ENCODE peak calls at places on chromosomes 3 and 15, in four cellular contexts. One of them, this sample, is unnamed.

GRCh38 chr3:109731639-109732473 is 394.5 kb upstream of the DPPA4 start:
- DNase-seq in foreskin keratinocyte: peak; percentile 11
- DNase-seq in neural progenitor cell: peak; percentile 64
- DNase-seq in stimulated activated effector memory CD8-positive, alpha-beta T cell treated with anti-CD3 and anti-CD28 coated beads, Interleukin-12 subunit alpha, Interleukin-12 subunit beta, amount 100 ng/mL, for 72 hours: peak; percentile 27
- DNase-seq in this sample: peak; percentile 12

GRCh38 chr3:78717042-78717441 is 1050.8 kb downstream of the ROBO1 start:
- DNase-seq in neural progenitor cell: no peak
- DNase-seq in foreskin keratinocyte: no peak
- DNase-seq in stimulated activated effector memory CD8-positive, alpha-beta T cell treated with anti-CD3 and anti-CD28 coated beads, Interleukin-12 subunit alpha, Interleukin-12 subunit beta, amount 100 ng/mL, for 72 hours: no peak
- DNase-seq in this sample: no peak

GRCh38 chr3:61564405-61565059 is 3.2 kb downstream of the PTPRG start:
- DNase-seq in foreskin keratinocyte: peak; percentile 15
- DNase-seq in stimulated activated effector memory CD8-positive, alpha-beta T cell treated with anti-CD3 and anti-CD28 coated beads, Interleukin-12 subunit alpha, Interleukin-12 subunit beta, amount 100 ng/mL, for 72 hours: no peak
- DNase-seq in neural progenitor cell: peak; percentile 94
- DNase-seq in this sample: no peak

GRCh38 chr15:39140060-39140604 is 440.7 kb upstream of the THBS1 start:
- DNase-seq in stimulated activated effector memory CD8-positive, alpha-beta T cell treated with anti-CD3 and anti-CD28 coated beads, Interleukin-12 subunit alpha, Interleukin-12 subunit beta, amount 100 ng/mL, for 72 hours: no peak
- DNase-seq in neural progenitor cell: no peak
- DNase-seq in foreskin keratinocyte: peak; percentile 76
- DNase-seq in this sample: no peak

GRCh38 chr3:23948761-23949160 is 3.7 kb downstream of the NR1D2 start:
- DNase-seq in neural progenitor cell: no peak
- DNase-seq in foreskin keratinocyte: no peak
- DNase-seq in stimulated activated effector memory CD8-positive, alpha-beta T cell treated with anti-CD3 and anti-CD28 coated beads, Interleukin-12 subunit alpha, Interleukin-12 subunit beta, amount 100 ng/mL, for 72 hours: no peak
- DNase-seq in this sample: no peak

GRCh38 chr3:196268270-196269163 is 19.0 kb downstream of the PCYT1A start:
- DNase-seq in stimulated activated effector memory CD8-positive, alpha-beta T cell treated with anti-CD3 and anti-CD28 coated beads, Interleukin-12 subunit alpha, Interleukin-12 subunit beta, amount 100 ng/mL, for 72 hours: no peak
- DNase-seq in neural progenitor cell: no peak
- DNase-seq in foreskin keratinocyte: peak; percentile 68
- DNase-seq in this sample: peak; percentile 66

GRCh38 chr15:38609097-38609738 is 44.6 kb upstream of the RASGRP1 start:
- DNase-seq in stimulated activated effector memory CD8-positive, alpha-beta T cell treated with anti-CD3 and anti-CD28 coated beads, Interleukin-12 subunit alpha, Interleukin-12 subunit beta, amount 100 ng/mL, for 72 hours: no peak
- DNase-seq in foreskin keratinocyte: no peak
- DNase-seq in neural progenitor cell: no peak
- DNase-seq in this sample: no peak

GRCh38 chr3:127458698-127459097 is 131.8 kb downstream of the TPRA1 start:
- DNase-seq in foreskin keratinocyte: no peak
- DNase-seq in neural progenitor cell: peak; percentile 95
- DNase-seq in stimulated activated effector memory CD8-positive, alpha-beta T cell treated with anti-CD3 and anti-CD28 coated beads, Interleukin-12 subunit alpha, Interleukin-12 subunit beta, amount 100 ng/mL, for 72 hours: no peak
- DNase-seq in this sample: no peak

GRCh38 chr15:66826504-66826903 is 124.5 kb downstream of the SMAD6 start:
- DNase-seq in neural progenitor cell: no peak
- DNase-seq in stimulated activated effector memory CD8-positive, alpha-beta T cell treated with anti-CD3 and anti-CD28 coated beads, Interleukin-12 subunit alpha, Interleukin-12 subunit beta, amount 100 ng/mL, for 72 hours: no peak
- DNase-seq in foreskin keratinocyte: no peak
- DNase-seq in this sample: no peak

GRCh38 chr3:157066335-157067071 is 93.4 kb downstream of the CCNL1 start:
- DNase-seq in stimulated activated effector memory CD8-positive, alpha-beta T cell treated with anti-CD3 and anti-CD28 coated beads, Interleukin-12 subunit alpha, Interleukin-12 subunit beta, amount 100 ng/mL, for 72 hours: no peak
- DNase-seq in neural progenitor cell: no peak
- DNase-seq in foreskin keratinocyte: no peak
- DNase-seq in this sample: no peak

GRCh38 chr15:65839985-65840384 is 29.3 kb upstream of the RAB11A start:
- DNase-seq in neural progenitor cell: no peak
- DNase-seq in stimulated activated effector memory CD8-positive, alpha-beta T cell treated with anti-CD3 and anti-CD28 coated beads, Interleukin-12 subunit alpha, Interleukin-12 subunit beta, amount 100 ng/mL, for 72 hours: no peak
- DNase-seq in foreskin keratinocyte: no peak
- DNase-seq in this sample: no peak

GRCh38 chr3:157280786-157281185 is 120.8 kb upstream of the CCNL1 start:
- DNase-seq in stimulated activated effector memory CD8-positive, alpha-beta T cell treated with anti-CD3 and anti-CD28 coated beads, Interleukin-12 subunit alpha, Interleukin-12 subunit beta, amount 100 ng/mL, for 72 hours: no peak
- DNase-seq in neural progenitor cell: no peak
- DNase-seq in foreskin keratinocyte: no peak
- DNase-seq in this sample: no peak

GRCh38 chr3:71684752-71685151 is 40.5 kb downstream of the EIF4E3 start:
- DNase-seq in neural progenitor cell: no peak
- DNase-seq in foreskin keratinocyte: peak; percentile 54
- DNase-seq in stimulated activated effector memory CD8-positive, alpha-beta T cell treated with anti-CD3 and anti-CD28 coated beads, Interleukin-12 subunit alpha, Interleukin-12 subunit beta, amount 100 ng/mL, for 72 hours: no peak
- DNase-seq in this sample: no peak

GRCh38 chr15:73928971-73929627 is 2.8 kb downstream of the LOXL1 start:
- DNase-seq in stimulated activated effector memory CD8-positive, alpha-beta T cell treated with anti-CD3 and anti-CD28 coated beads, Interleukin-12 subunit alpha, Interleukin-12 subunit beta, amount 100 ng/mL, for 72 hours: no peak
- DNase-seq in foreskin keratinocyte: no peak
- DNase-seq in neural progenitor cell: peak; percentile 55
- DNase-seq in this sample: no peak

GRCh38 chr15:60729850-60730458 is 251.0 kb upstream of the ICE2 start:
- DNase-seq in foreskin keratinocyte: no peak
- DNase-seq in stimulated activated effector memory CD8-positive, alpha-beta T cell treated with anti-CD3 and anti-CD28 coated beads, Interleukin-12 subunit alpha, Interleukin-12 subunit beta, amount 100 ng/mL, for 72 hours: no peak
- DNase-seq in neural progenitor cell: no peak
- DNase-seq in this sample: no peak

GRCh38 chr3:12681586-12682371 is 17.9 kb upstream of the RAF1 start:
- DNase-seq in foreskin keratinocyte: no peak
- DNase-seq in stimulated activated effector memory CD8-positive, alpha-beta T cell treated with anti-CD3 and anti-CD28 coated beads, Interleukin-12 subunit alpha, Interleukin-12 subunit beta, amount 100 ng/mL, for 72 hours: no peak
- DNase-seq in neural progenitor cell: no peak
- DNase-seq in this sample: no peak